ENCODE peak calls at places on chromosomes 3 and 15, in six cellular contexts. C is activated T-cell treated with anti-CD3 and anti-CD28 coated beads for 48 hours; I is GM18507; G is fibroblast of the aortic adventitia; F is CD4-positive, alpha-beta T cell; W is endothelial cell of umbilical vein. E is an unnamed sample.

GRCh38 chr15:63045438-63046278 is 3.1 kb downstream of the TPM1 start:
- DNase-seq in I (no peak), W (peak; percentile 49), F (no peak), G (peak; percentile 51), C (no peak), E (no peak)

GRCh38 chr15:100835626-100836025 is 44.0 kb upstream of the ALDH1A3 start:
- DNase-seq in W (no peak), G (peak; percentile 29), F (no peak), I (no peak), C (no peak), E (no peak)

GRCh38 chr3:146052791-146053310 is 108.1 kb downstream of the PLOD2 start:
- DNase-seq in G (no peak), C (no peak), F (no peak), W (no peak), I (no peak), E (peak; percentile 55)

GRCh38 chr3:138786788-138787276 is 47.9 kb downstream of the PIK3CB start:
- DNase-seq in F (no peak), G (peak; percentile 56), W (no peak), C (no peak), I (no peak), E (peak; percentile 78)

GRCh38 chr3:160183375-160184076 is 41.7 kb upstream of the C3orf80 start:
- DNase-seq in W (no peak), G (peak; percentile 73), F (no peak), C (no peak), I (no peak), E (peak; percentile 50)

GRCh38 chr3:4416961-4417360 is 50.1 kb downstream of the SUMF1 start:
- DNase-seq in W (peak; percentile 54), G (peak; percentile 87), I (no peak), F (no peak), C (peak; percentile 43), E (peak; percentile 89)

GRCh38 chr3:124826703-124827102 is 60.5 kb downstream of the ITGB5 start:
- DNase-seq in W (peak; percentile 74), G (peak; percentile 91), F (no peak), I (no peak), C (no peak), E (peak; percentile 79)

GRCh38 chr3:1535361-1535760 is 442.5 kb downstream of the CNTN6 start:
- DNase-seq in F (no peak), G (no peak), C (no peak), I (no peak), W (no peak), E (no peak)

GRCh38 chr15:33985287-33985686 is 17.0 kb downstream of the CHRM5 start:
- DNase-seq in W (no peak), C (no peak), G (peak; percentile 84), F (no peak), I (no peak), E (peak; percentile 80)

GRCh38 chr3:5185093-5185673 is 2.3 kb upstream of the EDEM1 start:
- DNase-seq in C (no peak), G (no peak), F (no peak), I (no peak), W (no peak), E (no peak)

GRCh38 chr3:52310861-52311566 is 5.1 kb upstream of the DNAH1 start:
- DNase-seq in G (no peak), F (no peak), W (no peak), C (peak; percentile 28), I (peak; percentile 65), E (no peak)

GRCh38 chr15:58393196-58393790 is 38.5 kb upstream of the LIPC start:
- DNase-seq in W (no peak), I (no peak), G (peak; percentile 16), C (no peak), F (no peak), E (no peak)

GRCh38 chr15:32030795-32031194 is 480 bp downstream of the CHRNA7 start:
- DNase-seq in W (no peak), G (no peak), C (no peak), F (no peak), I (no peak), E (no peak)

GRCh38 chr3:173217127-173217526 is 76.1 kb upstream of the SPATA16 start:
- DNase-seq in I (no peak), F (no peak), G (no peak), C (no peak), W (no peak), E (no peak)

GRCh38 chr3:188707396-188708288 is 464.1 kb upstream of the TPRG1 start:
- DNase-seq in C (no peak), W (peak; percentile 78), I (no peak), G (no peak), F (no peak), E (peak; percentile 57)

GRCh38 chr3:14424711-14425573 is 22.5 kb downstream of the SLC6A6 start:
- DNase-seq in C (no peak), G (no peak), W (no peak), I (no peak), F (peak; percentile 40), E (no peak)

GRCh38 chr3:161332792-161333191 is 38.5 kb downstream of the SPTSSB start:
- DNase-seq in I (no peak), G (no peak), C (no peak), F (no peak), W (no peak), E (no peak)

GRCh38 chr3:46908294-46908985 is 30.9 kb downstream of the PTH1R start:
- DNase-seq in I (no peak), C (no peak), W (peak; percentile 84), G (peak; percentile 91), F (no peak), E (peak; percentile 90)

GRCh38 chr15:26235148-26235769 is 372.1 kb upstream of the ATP10A start:
- DNase-seq in C (no peak), G (no peak), F (no peak), I (no peak), W (no peak), E (no peak)

GRCh38 chr3:37100411-37100810 is 74.0 kb downstream of the LRRFIP2 start:
- DNase-seq in W (no peak), G (no peak), F (no peak), C (no peak), I (no peak), E (no peak)

GRCh38 chr3:68234118-68234780 is 579.8 kb upstream of the SUCLG2 start:
- DNase-seq in I (no peak), G (no peak), F (no peak), W (no peak), C (no peak), E (no peak)

GRCh38 chr3:190701096-190701532 is 161.4 kb downstream of the GMNC start:
- DNase-seq in I (no peak), G (peak; percentile 68), F (no peak), C (no peak), W (peak; percentile 37), E (peak; percentile 70)

GRCh38 chr3:8769088-8769822 is at the start of gene OXTR:
- DNase-seq in C (peak; percentile 61), W (peak; percentile 69), G (peak; percentile 79), F (peak; percentile 21), I (peak; percentile 76), E (peak; percentile 79)

GRCh38 chr3:109806929-109807328 is 469.6 kb upstream of the DPPA4 start:
- DNase-seq in F (peak; percentile 3), I (peak; percentile 1), C (no peak), G (peak; percentile 53), W (no peak), E (peak; percentile 80)

GRCh38 chr3:197256836-197257444 is 41.5 kb downstream of the DLG1 start:
- DNase-seq in C (no peak), F (peak; percentile 19), W (peak; percentile 71), I (no peak), G (peak; percentile 76), E (peak; percentile 77)

GRCh38 chr3:42036483-42036823 is 54.7 kb upstream of the TRAK1 start:
- DNase-seq in I (no peak), F (no peak), C (no peak), W (peak; percentile 92), G (peak; percentile 94), E (peak; percentile 95)

GRCh38 chr15:100863406-100864198 is 16.0 kb upstream of the ALDH1A3 start:
- DNase-seq in F (no peak), I (no peak), G (peak; percentile 67), W (no peak), C (no peak), E (peak; percentile 72)

GRCh38 chr15:94225616-94226015 is 5.7 kb upstream of the MCTP2 start:
- DNase-seq in W (no peak), F (no peak), I (no peak), G (peak; percentile 7), C (no peak), E (peak; percentile 13)

GRCh38 chr15:81400640-81401236 is 26.7 kb upstream of the TMC3 start:
- DNase-seq in C (no peak), G (peak; percentile 78), I (peak; percentile 12), W (peak; percentile 71), F (no peak), E (peak; percentile 76)

GRCh38 chr15:40313531-40314398 is 6.0 kb upstream of the PLCB2 start:
- DNase-seq in C (no peak), I (no peak), W (peak; percentile 43), F (no peak), G (no peak), E (no peak)

GRCh38 chr3:187740446-187741399 is 4.5 kb downstream of the BCL6 start:
- DNase-seq in C (peak; percentile 65), G (peak; percentile 92), I (peak; percentile 28), W (peak; percentile 66), F (peak; percentile 52), E (peak; percentile 84)

GRCh38 chr3:4645468-4645867 is 152.3 kb downstream of the ITPR1 start:
- DNase-seq in F (no peak), G (no peak), I (no peak), W (no peak), C (no peak), E (no peak)

GRCh38 chr15:43067717-43068461 is 37.9 kb downstream of the UBR1 start:
- DNase-seq in F (no peak), I (no peak), G (peak; percentile 67), C (peak; percentile 15), W (no peak), E (peak; percentile 54)

GRCh38 chr3:82568776-82569338 is 807.4 kb upstream of the GBE1 start:
- DNase-seq in G (no peak), I (no peak), W (no peak), F (no peak), C (no peak), E (no peak)

GRCh38 chr3:46612324-46612723 is at the start of gene FAM240A:
- DNase-seq in C (no peak), G (peak; percentile 39), W (no peak), F (no peak), I (no peak), E (no peak)

GRCh38 chr3:122546151-122546550 is 17.9 kb downstream of the PARP9 start:
- DNase-seq in F (no peak), C (no peak), G (no peak), I (no peak), W (no peak), E (no peak)

GRCh38 chr3:97612632-97613031 is 151.9 kb upstream of the ARL6 start:
- DNase-seq in F (no peak), G (no peak), C (no peak), W (no peak), I (no peak), E (no peak)

GRCh38 chr3:24339266-24339825 is 155.3 kb downstream of the THRB start:
- DNase-seq in G (no peak), F (no peak), I (no peak), C (no peak), W (no peak), E (no peak)